ENCODE peak calls at places on chromosomes 4 and X, in ten cellular contexts. U is DMS79; G is hypothalamus; I is A172; K is stimulated activated CD8-positive, alpha-beta memory T cell treated with anti-CD3 and anti-CD28 coated beads, Interleukin-4, amount 100 ng/mL, for 24 hours; Y is GM20000; W is dorsolateral prefrontal cortex; D is RPMI7951; H is germinal center; N is caudate nucleus. C is an unnamed sample.

GRCh38 chr4:146182450-146182849 is 6.9 kb downstream of the LSM6 start:
- DNase-seq in U (no peak), G (no peak), I (no peak), K (no peak), Y (no peak), W (no peak), D (no peak), H (no peak), N (no peak), C (no peak)

GRCh38 chrX:42466706-42467105 is 311.3 kb downstream of the PPP1R2C start:
- DNase-seq in U (no peak), G (no peak), I (peak), K (no peak), Y (no peak), W (no peak), D (no peak), H (no peak), N (no peak), C (no peak)

GRCh38 chr4:176845636-176846035 is 52.9 kb upstream of the VEGFC start:
- DNase-seq in U (no peak), G (no peak), I (no peak), K (no peak), Y (no peak), W (no peak), D (no peak), H (no peak), N (no peak), C (no peak)

GRCh38 chr4:1178300-1179088 is 6.1 kb upstream of the SPON2 start:
- DNase-seq in U (no peak), G (no peak), I (no peak), K (no peak), Y (no peak), W (no peak), D (no peak), H (no peak), N (no peak), C (no peak)

GRCh38 chr4:109389367-109390118 is 44.1 kb upstream of the SEC24B start:
- DNase-seq in U (no peak), G (no peak), I (no peak), K (no peak), Y (no peak), W (no peak), D (no peak), H (peak), N (no peak), C (no peak)

GRCh38 chr4:153485860-153486259 is 19.7 kb downstream of the TMEM131L start:
- DNase-seq in U (no peak), G (no peak), I (no peak), K (no peak), Y (no peak), W (no peak), D (no peak), H (no peak), N (no peak), C (no peak)

GRCh38 chr4:18020145-18020670 is 1.3 kb downstream of the LCORL start:
- DNase-seq in U (no peak), G (peak), I (peak), K (no peak), Y (peak), W (no peak), D (peak), H (peak), N (no peak), C (no peak)

GRCh38 chrX:41781500-41781899 is 57.5 kb downstream of the GPR82 start:
- DNase-seq in U (no peak), G (no peak), I (peak), K (no peak), Y (peak), W (no peak), D (peak), H (peak), N (no peak), C (no peak)

GRCh38 chrX:106894392-106894909 is 8.7 kb downstream of the RIPPLY1 start:
- DNase-seq in U (peak), G (peak), I (peak), K (peak), Y (peak), W (peak), D (peak), H (peak), N (peak), C (peak)

GRCh38 chrX:54530358-54530900 is 410 bp downstream of the GNL3L start:
- DNase-seq in U (no peak), G (no peak), I (no peak), K (no peak), Y (no peak), W (no peak), D (peak), H (no peak), N (no peak), C (no peak)

GRCh38 chr4:110633358-110634319 is 10.8 kb upstream of the PITX2 start:
- DNase-seq in U (no peak), G (no peak), I (no peak), K (no peak), Y (peak), W (no peak), D (no peak), H (no peak), N (no peak), C (no peak)

GRCh38 chr4:14867847-14868246 is 134.4 kb upstream of the CPEB2 start:
- DNase-seq in U (no peak), G (no peak), I (no peak), K (no peak), Y (no peak), W (no peak), D (no peak), H (no peak), N (no peak), C (no peak)

GRCh38 chr4:15878011-15878410 is 60.5 kb downstream of the FGFBP1 start:
- DNase-seq in U (no peak), G (no peak), I (no peak), K (no peak), Y (no peak), W (no peak), D (no peak), H (no peak), N (no peak), C (no peak)

GRCh38 chr4:6591305-6591704 is 16.3 kb downstream of the MAN2B2 start:
- DNase-seq in U (no peak), G (no peak), I (no peak), K (no peak), Y (peak), W (no peak), D (no peak), H (peak), N (no peak), C (no peak)

GRCh38 chrX:121000589-121000988 is 15.0 kb upstream of the CT47A1 start:
- DNase-seq in U (no peak), G (no peak), I (peak), K (no peak), Y (peak), W (no peak), D (peak), H (no peak), N (no peak), C (no peak)

GRCh38 chrX:16712825-16713155 is 321 bp upstream of the CTPS2 start:
- DNase-seq in U (no peak), G (no peak), I (no peak), K (no peak), Y (peak), W (no peak), D (no peak), H (no peak), N (no peak), C (no peak)